ENCODE peak calls at places on chromosomes 3 and 15, in six cellular contexts. Q, W, D, K, V and Y are unnamed samples.

GRCh38 chr3:44962606-44963393 is 13.2 kb downstream of the ZDHHC3 start:
- DNase-seq in D (no peak), W (no peak), V (no peak), K (no peak), Q (no peak), Y (no peak)

GRCh38 chr3:118710532-118710931 is 324.1 kb downstream of the IGSF11 start:
- DNase-seq in W (no peak), K (no peak), V (no peak), Q (no peak), D (no peak), Y (no peak)

GRCh38 chr3:47646362-47646761 is 67.7 kb upstream of the CSPG5 start:
- DNase-seq in V (no peak), W (no peak), K (peak), Q (no peak), D (no peak), Y (no peak)

GRCh38 chr3:128378631-128379347 is 87.9 kb downstream of the DNAJB8 start:
- DNase-seq in V (no peak), W (no peak), K (peak), D (no peak), Q (no peak), Y (no peak)

GRCh38 chr3:137770821-137771399 is 6.8 kb downstream of the SOX14 start:
- DNase-seq in Q (peak), W (no peak), D (no peak), V (no peak), K (peak), Y (peak)

GRCh38 chr15:70936326-70936725 is 43.7 kb downstream of the LRRC49 start:
- DNase-seq in V (no peak), D (no peak), Q (peak), W (no peak), K (no peak), Y (no peak)

GRCh38 chr3:126676919-126677705 is 22.2 kb upstream of the TXNRD3 start:
- DNase-seq in Q (no peak), K (no peak), D (no peak), V (no peak), W (no peak), Y (no peak)

GRCh38 chr3:72494076-72495000 is 353.9 kb downstream of the SHQ1 start:
- DNase-seq in Q (no peak), W (no peak), K (peak), V (no peak), D (no peak), Y (no peak)

GRCh38 chr3:55487376-55488241 is 503 bp upstream of the WNT5A start:
- DNase-seq in Q (peak), K (peak), W (no peak), V (peak), D (no peak), Y (peak)

GRCh38 chr15:101707983-101708382 is 16.3 kb downstream of the TARS3 start:
- DNase-seq in W (no peak), Q (no peak), V (no peak), D (no peak), K (no peak), Y (no peak)

GRCh38 chr3:12181301-12181700 is 22.6 kb upstream of the TIMP4 start:
- DNase-seq in V (no peak), Q (no peak), K (no peak), W (no peak), D (no peak), Y (no peak)

GRCh38 chr3:124174463-124174862 is 182.5 kb upstream of the ROPN1 start:
- DNase-seq in K (no peak), W (no peak), Q (peak), V (no peak), D (no peak), Y (peak)

GRCh38 chr15:92323480-92323879 is 70.2 kb upstream of the ST8SIA2 start:
- DNase-seq in Q (no peak), V (no peak), D (no peak), K (no peak), W (no peak), Y (no peak)

GRCh38 chr3:144301863-144302262 is 330.2 kb downstream of the DIPK2A start:
- DNase-seq in K (no peak), Q (no peak), D (no peak), W (no peak), V (no peak), Y (no peak)